ENCODE peak calls at places on chromosome 4, in nine cellular contexts. T is effector memory CD8-positive, alpha-beta T cell; L is NCI-H2171; Z is substantia nigra; O is activated T-helper 1 cell treated with anti-CD3 and anti-CD28 coated beads, Interleukin-2, amount 50 U/mL, for 16 hours; S is HS-5; D is NT2/D1; U is GM03348; E is naive B cell. P is an unnamed sample.

GRCh38 chr4:153790962-153791551 is 2.2 kb upstream of the SFRP2 start:
- DNase-seq in T (no peak), L (no peak), Z (no peak), O (no peak), S (no peak), D (no peak), U (peak; percentile 61), E (no peak), P (peak; percentile 77)

GRCh38 chr4:147362868-147363440 is 117.9 kb upstream of the EDNRA start:
- DNase-seq in T (no peak), L (no peak), Z (no peak), O (no peak), S (no peak), D (no peak), U (peak; percentile 5), E (no peak), P (no peak)

GRCh38 chr4:54586343-54586953 is 71.3 kb upstream of the KIT start:
- DNase-seq in T (no peak), L (no peak), Z (no peak), O (no peak), S (no peak), D (no peak), U (peak; percentile 19), E (no peak), P (peak; percentile 43)

GRCh38 chr4:48645225-48645794 is 134.8 kb downstream of the FRYL start:
- DNase-seq in T (no peak), L (no peak), Z (no peak), O (no peak), S (no peak), D (no peak), U (peak; percentile 13), E (no peak), P (no peak)

GRCh38 chr4:81913427-81913878 is 441.7 kb upstream of the RASGEF1B start:
- DNase-seq in T (peak; percentile 46), L (peak; percentile 21), Z (no peak), O (no peak), S (peak; percentile 3), D (peak; percentile 60), U (peak; percentile 49), E (peak; percentile 35), P (no peak)

GRCh38 chr4:38639245-38639644 is 24.8 kb upstream of the KLF3 start:
- DNase-seq in T (no peak), L (no peak), Z (no peak), O (no peak), S (no peak), D (no peak), U (no peak), E (no peak), P (no peak)

GRCh38 chr4:41305486-41305885 is 48.8 kb downstream of the UCHL1 start:
- DNase-seq in T (no peak), L (peak; percentile 56), Z (no peak), O (no peak), S (no peak), D (no peak), U (no peak), E (no peak), P (no peak)

GRCh38 chr4:145301386-145302080 is 121.1 kb upstream of the OTUD4 start:
- DNase-seq in T (no peak), L (no peak), Z (no peak), O (no peak), S (no peak), D (no peak), U (no peak), E (no peak), P (no peak)

GRCh38 chr4:121943941-121944340 is 7.9 kb downstream of the TRPC3 start:
- DNase-seq in T (peak; percentile 15), L (no peak), Z (no peak), O (no peak), S (no peak), D (no peak), U (no peak), E (no peak), P (no peak)

GRCh38 chr4:7546152-7546808 is 111.5 kb upstream of the PSAPL1 start:
- DNase-seq in T (no peak), L (no peak), Z (no peak), O (no peak), S (no peak), D (no peak), U (no peak), E (no peak), P (peak; percentile 78)

GRCh38 chr4:40228497-40229365 is 31.9 kb downstream of the RHOH start:
- DNase-seq in T (no peak), L (no peak), Z (no peak), O (no peak), S (no peak), D (no peak), U (no peak), E (no peak), P (no peak)

GRCh38 chr4:155687380-155687982 is 20.8 kb downstream of the GUCY1A1 start:
- DNase-seq in T (no peak), L (no peak), Z (no peak), O (no peak), S (no peak), D (no peak), U (no peak), E (no peak), P (no peak)

GRCh38 chr4:98851806-98852205 is 77.1 kb downstream of the EIF4E start:
- DNase-seq in T (no peak), L (no peak), Z (no peak), O (no peak), S (no peak), D (no peak), U (peak; percentile 49), E (no peak), P (peak; percentile 49)

GRCh38 chr4:51895158-51895557 is 52.2 kb downstream of the DCUN1D4 start:
- DNase-seq in T (no peak), L (no peak), Z (no peak), O (no peak), S (no peak), D (no peak), U (no peak), E (no peak), P (no peak)

GRCh38 chr4:68581382-68582338 is 5.5 kb upstream of the UGT2B17 start:
- DNase-seq in T (no peak), L (no peak), Z (no peak), O (no peak), S (no peak), D (no peak), U (no peak), E (no peak), P (peak; percentile 37)

GRCh38 chr4:30720021-30720655 is at the start of gene PCDH7:
- DNase-seq in T (no peak), L (no peak), Z (no peak), O (no peak), S (no peak), D (peak; percentile 42), U (peak; percentile 69), E (no peak), P (peak; percentile 91)